ENCODE peak calls at places on chromosomes 1 and 21, in five cellular contexts. U, W, Q, S and C are unnamed samples.

GRCh38 chr1:101506541-101507164 is 269.8 kb downstream of the S1PR1 start:
- DNase-seq in S (no peak), W (peak), Q (peak), U (no peak), C (peak)

GRCh38 chr1:197330213-197330612 is 62.2 kb downstream of the CRB1 start:
- DNase-seq in Q (no peak), W (no peak), U (no peak), S (no peak), C (no peak)

GRCh38 chr1:214002472-214002871 is 14.7 kb downstream of the PROX1 start:
- DNase-seq in S (no peak), W (peak), U (peak), Q (no peak), C (peak)

GRCh38 chr1:178483251-178483957 is 13.4 kb downstream of the CLEC20A start:
- DNase-seq in W (no peak), S (no peak), U (no peak), Q (no peak), C (no peak)

GRCh38 chr1:25797939-25798338 is 2.1 kb upstream of the SELENON start:
- DNase-seq in W (no peak), U (no peak), S (no peak), Q (peak), C (no peak)

GRCh38 chr1:227939791-227940771 is 7.7 kb downstream of the WNT9A start:
- DNase-seq in W (no peak), S (peak), Q (no peak), U (peak), C (no peak)

GRCh38 chr1:65435987-65436386 is 15.5 kb downstream of the LEPR start:
- DNase-seq in W (peak), S (no peak), Q (no peak), U (no peak), C (peak)

GRCh38 chr1:52727114-52727586 is 897 bp downstream of the ZYG11B start:
- DNase-seq in S (peak), Q (peak), W (no peak), U (no peak), C (peak)

GRCh38 chr1:44696789-44697188 is 22.3 kb downstream of the ARMH1 start:
- DNase-seq in U (no peak), Q (no peak), W (no peak), S (no peak), C (no peak)

GRCh38 chr1:6513296-6513928 is 21.9 kb upstream of the PLEKHG5 start:
- DNase-seq in U (no peak), W (no peak), S (no peak), Q (no peak), C (no peak)

GRCh38 chr1:112298558-112298957 is 97.5 kb upstream of the CTTNBP2NL start:
- DNase-seq in U (no peak), W (peak), S (no peak), Q (peak), C (peak)

GRCh38 chr1:31587720-31588423 is 11.6 kb downstream of the TINAGL1 start:
- DNase-seq in W (no peak), U (peak), S (peak), Q (peak), C (peak)

GRCh38 chr21:32940079-32941014 is 85.4 kb upstream of the OLIG2 start:
- DNase-seq in S (peak), Q (peak), W (peak), U (peak), C (peak)

GRCh38 chr1:46512792-46513190 is 23.2 kb downstream of the DMBX1 start:
- DNase-seq in Q (no peak), S (no peak), U (no peak), W (no peak), C (no peak)

GRCh38 chr1:119286587-119287181 is 81.9 kb upstream of the HAO2 start:
- DNase-seq in S (peak), Q (peak), U (no peak), W (peak), C (peak)